ENCODE peak calls at places on chromosomes 13 and 19, in eight cellular contexts. One of them, this sample, is unnamed.

GRCh38 chr19:30374791-30375650 is 2.8 kb downstream of the ZNF536 start:
- DNase-seq in AG04449: no peak
- DNase-seq in foreskin fibroblast: peak
- DNase-seq in iris pigment epithelial cell: no peak
- DNase-seq in bronchial epithelial cell: no peak
- DNase-seq in AML-193: no peak
- DNase-seq in stimulated activated CD8-positive, alpha-beta memory T cell treated with anti-CD3 and anti-CD28 coated beads, Interleukin-7, amount 100 ng/mL, for 1 hour: no peak
- DNase-seq in NCI-H524: no peak
- DNase-seq in this sample: no peak

GRCh38 chr13:32940601-32941000 is 75.6 kb upstream of the KL start:
- DNase-seq in AML-193: no peak
- DNase-seq in iris pigment epithelial cell: peak
- DNase-seq in stimulated activated CD8-positive, alpha-beta memory T cell treated with anti-CD3 and anti-CD28 coated beads, Interleukin-7, amount 100 ng/mL, for 1 hour: no peak
- DNase-seq in foreskin fibroblast: peak
- DNase-seq in NCI-H524: no peak
- DNase-seq in bronchial epithelial cell: no peak
- DNase-seq in AG04449: no peak
- DNase-seq in this sample: no peak

GRCh38 chr13:112725346-112726017 is 35.6 kb downstream of the ATP11A start:
- DNase-seq in NCI-H524: no peak
- DNase-seq in iris pigment epithelial cell: no peak
- DNase-seq in bronchial epithelial cell: peak
- DNase-seq in AG04449: no peak
- DNase-seq in AML-193: no peak
- DNase-seq in foreskin fibroblast: no peak
- DNase-seq in stimulated activated CD8-positive, alpha-beta memory T cell treated with anti-CD3 and anti-CD28 coated beads, Interleukin-7, amount 100 ng/mL, for 1 hour: no peak
- DNase-seq in this sample: no peak

GRCh38 chr13:19864339-19865309 is 1.2 kb upstream of the ZMYM5 start:
- DNase-seq in bronchial epithelial cell: peak
- DNase-seq in stimulated activated CD8-positive, alpha-beta memory T cell treated with anti-CD3 and anti-CD28 coated beads, Interleukin-7, amount 100 ng/mL, for 1 hour: peak
- DNase-seq in AG04449: no peak
- DNase-seq in NCI-H524: peak
- DNase-seq in iris pigment epithelial cell: peak
- DNase-seq in AML-193: peak
- DNase-seq in foreskin fibroblast: peak
- DNase-seq in this sample: peak

GRCh38 chr13:20389696-20390525 is 135.7 kb downstream of the CRYL1 start:
- DNase-seq in iris pigment epithelial cell: no peak
- DNase-seq in AG04449: no peak
- DNase-seq in NCI-H524: no peak
- DNase-seq in stimulated activated CD8-positive, alpha-beta memory T cell treated with anti-CD3 and anti-CD28 coated beads, Interleukin-7, amount 100 ng/mL, for 1 hour: no peak
- DNase-seq in foreskin fibroblast: no peak
- DNase-seq in bronchial epithelial cell: no peak
- DNase-seq in AML-193: no peak
- DNase-seq in this sample: no peak

GRCh38 chr19:5973376-5973775 is 4.6 kb downstream of the RANBP3 start:
- DNase-seq in AG04449: no peak
- DNase-seq in iris pigment epithelial cell: no peak
- DNase-seq in AML-193: no peak
- DNase-seq in stimulated activated CD8-positive, alpha-beta memory T cell treated with anti-CD3 and anti-CD28 coated beads, Interleukin-7, amount 100 ng/mL, for 1 hour: no peak
- DNase-seq in bronchial epithelial cell: no peak
- DNase-seq in NCI-H524: no peak
- DNase-seq in foreskin fibroblast: no peak
- DNase-seq in this sample: no peak

GRCh38 chr13:28586585-28587540 is 72.1 kb upstream of the POMP start:
- DNase-seq in foreskin fibroblast: no peak
- DNase-seq in NCI-H524: no peak
- DNase-seq in iris pigment epithelial cell: no peak
- DNase-seq in bronchial epithelial cell: no peak
- DNase-seq in AML-193: no peak
- DNase-seq in stimulated activated CD8-positive, alpha-beta memory T cell treated with anti-CD3 and anti-CD28 coated beads, Interleukin-7, amount 100 ng/mL, for 1 hour: no peak
- DNase-seq in AG04449: no peak
- DNase-seq in this sample: no peak

GRCh38 chr13:113958373-113958772 is 15.5 kb downstream of the C13orf46 start:
- DNase-seq in iris pigment epithelial cell: no peak
- DNase-seq in bronchial epithelial cell: no peak
- DNase-seq in stimulated activated CD8-positive, alpha-beta memory T cell treated with anti-CD3 and anti-CD28 coated beads, Interleukin-7, amount 100 ng/mL, for 1 hour: no peak
- DNase-seq in NCI-H524: no peak
- DNase-seq in AML-193: no peak
- DNase-seq in foreskin fibroblast: no peak
- DNase-seq in AG04449: no peak
- DNase-seq in this sample: no peak

GRCh38 chr13:43085545-43085944 is 62.2 kb downstream of the DNAJC15 start:
- DNase-seq in NCI-H524: peak
- DNase-seq in AG04449: no peak
- DNase-seq in foreskin fibroblast: peak
- DNase-seq in stimulated activated CD8-positive, alpha-beta memory T cell treated with anti-CD3 and anti-CD28 coated beads, Interleukin-7, amount 100 ng/mL, for 1 hour: no peak
- DNase-seq in iris pigment epithelial cell: peak
- DNase-seq in AML-193: peak
- DNase-seq in bronchial epithelial cell: peak
- DNase-seq in this sample: no peak

GRCh38 chr19:35451278-35452096 is 3.4 kb downstream of the FFAR2 start:
- DNase-seq in stimulated activated CD8-positive, alpha-beta memory T cell treated with anti-CD3 and anti-CD28 coated beads, Interleukin-7, amount 100 ng/mL, for 1 hour: no peak
- DNase-seq in bronchial epithelial cell: no peak
- DNase-seq in NCI-H524: no peak
- DNase-seq in AG04449: no peak
- DNase-seq in iris pigment epithelial cell: no peak
- DNase-seq in foreskin fibroblast: no peak
- DNase-seq in AML-193: no peak
- DNase-seq in this sample: no peak

GRCh38 chr13:21686761-21687391 is 16.0 kb downstream of the FGF9 start:
- DNase-seq in iris pigment epithelial cell: no peak
- DNase-seq in bronchial epithelial cell: peak
- DNase-seq in AML-193: no peak
- DNase-seq in stimulated activated CD8-positive, alpha-beta memory T cell treated with anti-CD3 and anti-CD28 coated beads, Interleukin-7, amount 100 ng/mL, for 1 hour: no peak
- DNase-seq in NCI-H524: no peak
- DNase-seq in AG04449: no peak
- DNase-seq in foreskin fibroblast: no peak
- DNase-seq in this sample: no peak

GRCh38 chr19:57786906-57787305 is 17.4 kb downstream of the ZNF586 start:
- DNase-seq in iris pigment epithelial cell: no peak
- DNase-seq in NCI-H524: no peak
- DNase-seq in AG04449: no peak
- DNase-seq in bronchial epithelial cell: no peak
- DNase-seq in foreskin fibroblast: no peak
- DNase-seq in AML-193: no peak
- DNase-seq in stimulated activated CD8-positive, alpha-beta memory T cell treated with anti-CD3 and anti-CD28 coated beads, Interleukin-7, amount 100 ng/mL, for 1 hour: no peak
- DNase-seq in this sample: no peak

GRCh38 chr13:68261105-68261504 is 1031.0 kb upstream of the PCDH9 start:
- DNase-seq in NCI-H524: no peak
- DNase-seq in AG04449: no peak
- DNase-seq in stimulated activated CD8-positive, alpha-beta memory T cell treated with anti-CD3 and anti-CD28 coated beads, Interleukin-7, amount 100 ng/mL, for 1 hour: no peak
- DNase-seq in AML-193: peak
- DNase-seq in bronchial epithelial cell: no peak
- DNase-seq in iris pigment epithelial cell: no peak
- DNase-seq in foreskin fibroblast: no peak
- DNase-seq in this sample: no peak

GRCh38 chr19:52600639-52601024 is 30.5 kb downstream of the ZNF701 start:
- DNase-seq in NCI-H524: no peak
- DNase-seq in stimulated activated CD8-positive, alpha-beta memory T cell treated with anti-CD3 and anti-CD28 coated beads, Interleukin-7, amount 100 ng/mL, for 1 hour: no peak
- DNase-seq in AG04449: no peak
- DNase-seq in AML-193: no peak
- DNase-seq in iris pigment epithelial cell: peak
- DNase-seq in foreskin fibroblast: no peak
- DNase-seq in bronchial epithelial cell: no peak
- DNase-seq in this sample: no peak

GRCh38 chr13:111177081-111177711 is 62.1 kb downstream of the ARHGEF7 start:
- DNase-seq in bronchial epithelial cell: peak
- DNase-seq in foreskin fibroblast: peak
- DNase-seq in stimulated activated CD8-positive, alpha-beta memory T cell treated with anti-CD3 and anti-CD28 coated beads, Interleukin-7, amount 100 ng/mL, for 1 hour: no peak
- DNase-seq in AML-193: no peak
- DNase-seq in NCI-H524: no peak
- DNase-seq in iris pigment epithelial cell: peak
- DNase-seq in AG04449: no peak
- DNase-seq in this sample: no peak

GRCh38 chr13:52034616-52035226 is 10.2 kb downstream of the UTP14C start:
- DNase-seq in AG04449: no peak
- DNase-seq in foreskin fibroblast: peak
- DNase-seq in NCI-H524: no peak
- DNase-seq in iris pigment epithelial cell: peak
- DNase-seq in AML-193: no peak
- DNase-seq in bronchial epithelial cell: peak
- DNase-seq in stimulated activated CD8-positive, alpha-beta memory T cell treated with anti-CD3 and anti-CD28 coated beads, Interleukin-7, amount 100 ng/mL, for 1 hour: no peak
- DNase-seq in this sample: no peak

GRCh38 chr19:12484371-12485322 is at the start of gene ZNF709:
- DNase-seq in iris pigment epithelial cell: peak
- DNase-seq in NCI-H524: peak
- DNase-seq in AML-193: peak
- DNase-seq in bronchial epithelial cell: peak
- DNase-seq in foreskin fibroblast: peak
- DNase-seq in stimulated activated CD8-positive, alpha-beta memory T cell treated with anti-CD3 and anti-CD28 coated beads, Interleukin-7, amount 100 ng/mL, for 1 hour: peak
- DNase-seq in AG04449: peak
- DNase-seq in this sample: peak

GRCh38 chr19:40611096-40611495 is 9.9 kb downstream of the LTBP4 start:
- DNase-seq in AG04449: no peak
- DNase-seq in NCI-H524: no peak
- DNase-seq in iris pigment epithelial cell: no peak
- DNase-seq in AML-193: no peak
- DNase-seq in stimulated activated CD8-positive, alpha-beta memory T cell treated with anti-CD3 and anti-CD28 coated beads, Interleukin-7, amount 100 ng/mL, for 1 hour: no peak
- DNase-seq in foreskin fibroblast: no peak
- DNase-seq in bronchial epithelial cell: peak
- DNase-seq in this sample: no peak

GRCh38 chr19:44685877-44686276 is 13.1 kb upstream of the CEACAM16 start:
- DNase-seq in AG04449: no peak
- DNase-seq in NCI-H524: no peak
- DNase-seq in stimulated activated CD8-positive, alpha-beta memory T cell treated with anti-CD3 and anti-CD28 coated beads, Interleukin-7, amount 100 ng/mL, for 1 hour: no peak
- DNase-seq in iris pigment epithelial cell: peak
- DNase-seq in bronchial epithelial cell: peak
- DNase-seq in foreskin fibroblast: peak
- DNase-seq in AML-193: peak
- DNase-seq in this sample: no peak

GRCh38 chr19:46478356-46478986 is 7.1 kb upstream of the PNMA8A start:
- DNase-seq in bronchial epithelial cell: no peak
- DNase-seq in NCI-H524: peak
- DNase-seq in AG04449: no peak
- DNase-seq in iris pigment epithelial cell: peak
- DNase-seq in foreskin fibroblast: no peak
- DNase-seq in stimulated activated CD8-positive, alpha-beta memory T cell treated with anti-CD3 and anti-CD28 coated beads, Interleukin-7, amount 100 ng/mL, for 1 hour: no peak
- DNase-seq in AML-193: no peak
- DNase-seq in this sample: no peak

GRCh38 chr19:843180-843835 is 2.5 kb downstream of the PRTN3 start:
- DNase-seq in stimulated activated CD8-positive, alpha-beta memory T cell treated with anti-CD3 and anti-CD28 coated beads, Interleukin-7, amount 100 ng/mL, for 1 hour: no peak
- DNase-seq in bronchial epithelial cell: no peak
- DNase-seq in AML-193: no peak
- DNase-seq in iris pigment epithelial cell: no peak
- DNase-seq in NCI-H524: no peak
- DNase-seq in foreskin fibroblast: peak
- DNase-seq in AG04449: no peak
- DNase-seq in this sample: no peak

GRCh38 chr19:37914908-37915307 is 7.9 kb downstream of the SIPA1L3 start:
- DNase-seq in bronchial epithelial cell: no peak
- DNase-seq in AML-193: no peak
- DNase-seq in stimulated activated CD8-positive, alpha-beta memory T cell treated with anti-CD3 and anti-CD28 coated beads, Interleukin-7, amount 100 ng/mL, for 1 hour: no peak
- DNase-seq in foreskin fibroblast: no peak
- DNase-seq in iris pigment epithelial cell: no peak
- DNase-seq in NCI-H524: no peak
- DNase-seq in AG04449: no peak
- DNase-seq in this sample: no peak

GRCh38 chr19:19860756-19861390 is 4.8 kb upstream of the ZNF253 start:
- DNase-seq in NCI-H524: no peak
- DNase-seq in AG04449: no peak
- DNase-seq in foreskin fibroblast: no peak
- DNase-seq in stimulated activated CD8-positive, alpha-beta memory T cell treated with anti-CD3 and anti-CD28 coated beads, Interleukin-7, amount 100 ng/mL, for 1 hour: peak
- DNase-seq in AML-193: no peak
- DNase-seq in iris pigment epithelial cell: peak
- DNase-seq in bronchial epithelial cell: no peak
- DNase-seq in this sample: peak